ENCODE peak calls at places on chromosome 7, in six cellular contexts. One of them, this sample, is unnamed.

GRCh38 chr7:28984631-28985030 is 26.5 kb upstream of the TRIL start:
- DNase-seq in adrenal gland: peak; percentile 49
- DNase-seq in PC-9: no peak
- DNase-seq in heart left ventricle: peak; percentile 74
- DNase-seq in body of pancreas: no peak
- DNase-seq in colonic mucosa: peak; percentile 31
- DNase-seq in this sample: peak; percentile 24

GRCh38 chr7:135855836-135856235 is 107.2 kb upstream of the FAM180A start:
- DNase-seq in adrenal gland: no peak
- DNase-seq in PC-9: no peak
- DNase-seq in heart left ventricle: no peak
- DNase-seq in body of pancreas: no peak
- DNase-seq in colonic mucosa: no peak
- DNase-seq in this sample: no peak

GRCh38 chr7:112994666-112995065 is 92.0 kb downstream of the GPR85 start:
- DNase-seq in adrenal gland: no peak
- DNase-seq in PC-9: no peak
- DNase-seq in heart left ventricle: no peak
- DNase-seq in body of pancreas: no peak
- DNase-seq in colonic mucosa: no peak
- DNase-seq in this sample: no peak

GRCh38 chr7:38178695-38179344 is 775 bp downstream of the STARD3NL start:
- DNase-seq in adrenal gland: no peak
- DNase-seq in PC-9: no peak
- DNase-seq in heart left ventricle: no peak
- DNase-seq in body of pancreas: no peak
- DNase-seq in colonic mucosa: no peak
- DNase-seq in this sample: no peak

GRCh38 chr7:36651404-36651803 is 72.9 kb downstream of the AOAH start:
- DNase-seq in adrenal gland: no peak
- DNase-seq in PC-9: no peak
- DNase-seq in heart left ventricle: no peak
- DNase-seq in body of pancreas: no peak
- DNase-seq in colonic mucosa: peak; percentile 21
- DNase-seq in this sample: no peak

GRCh38 chr7:1671876-1672451 is 1.9 kb downstream of the ELFN1 start:
- DNase-seq in adrenal gland: no peak
- DNase-seq in PC-9: no peak
- DNase-seq in heart left ventricle: no peak
- DNase-seq in body of pancreas: peak; percentile 11
- DNase-seq in colonic mucosa: no peak
- DNase-seq in this sample: no peak

GRCh38 chr7:156463280-156463679 is 177.3 kb upstream of the RNF32 start:
- DNase-seq in adrenal gland: no peak
- DNase-seq in PC-9: no peak
- DNase-seq in heart left ventricle: no peak
- DNase-seq in body of pancreas: no peak
- DNase-seq in colonic mucosa: no peak
- DNase-seq in this sample: no peak

GRCh38 chr7:97506728-97507127 is 225.2 kb upstream of the TAC1 start:
- DNase-seq in adrenal gland: no peak
- DNase-seq in PC-9: no peak
- DNase-seq in heart left ventricle: no peak
- DNase-seq in body of pancreas: no peak
- DNase-seq in colonic mucosa: no peak
- DNase-seq in this sample: no peak

GRCh38 chr7:2956526-2957368 is 86.9 kb downstream of the CARD11 start:
- DNase-seq in adrenal gland: peak; percentile 33
- DNase-seq in PC-9: peak; percentile 84
- DNase-seq in heart left ventricle: no peak
- DNase-seq in body of pancreas: no peak
- DNase-seq in colonic mucosa: no peak
- DNase-seq in this sample: no peak

GRCh38 chr7:77479536-77480088 is 57.5 kb upstream of the PTPN12 start:
- DNase-seq in adrenal gland: no peak
- DNase-seq in PC-9: peak; percentile 38
- DNase-seq in heart left ventricle: no peak
- DNase-seq in body of pancreas: no peak
- DNase-seq in colonic mucosa: no peak
- DNase-seq in this sample: no peak

GRCh38 chr7:34191041-34191440 is 285.7 kb downstream of the BMPER start:
- DNase-seq in adrenal gland: no peak
- DNase-seq in PC-9: no peak
- DNase-seq in heart left ventricle: no peak
- DNase-seq in body of pancreas: no peak
- DNase-seq in colonic mucosa: no peak
- DNase-seq in this sample: no peak

GRCh38 chr7:18995270-18995671 is 122.2 kb downstream of the TWIST1 start:
- DNase-seq in adrenal gland: no peak
- DNase-seq in PC-9: no peak
- DNase-seq in heart left ventricle: no peak
- DNase-seq in body of pancreas: no peak
- DNase-seq in colonic mucosa: no peak
- DNase-seq in this sample: peak; percentile 66

GRCh38 chr7:74292757-74293576 is 3.8 kb downstream of the CLIP2 start:
- DNase-seq in adrenal gland: no peak
- DNase-seq in PC-9: no peak
- DNase-seq in heart left ventricle: no peak
- DNase-seq in body of pancreas: peak; percentile 81
- DNase-seq in colonic mucosa: peak; percentile 92
- DNase-seq in this sample: no peak

GRCh38 chr7:74289660-74290589 is 718 bp downstream of the CLIP2 start:
- DNase-seq in adrenal gland: no peak
- DNase-seq in PC-9: no peak
- DNase-seq in heart left ventricle: no peak
- DNase-seq in body of pancreas: peak; percentile 54
- DNase-seq in colonic mucosa: peak; percentile 73
- DNase-seq in this sample: no peak

GRCh38 chr7:17153571-17153970 is 144.9 kb upstream of the AHR start:
- DNase-seq in adrenal gland: no peak
- DNase-seq in PC-9: no peak
- DNase-seq in heart left ventricle: no peak
- DNase-seq in body of pancreas: no peak
- DNase-seq in colonic mucosa: no peak
- DNase-seq in this sample: no peak

GRCh38 chr7:157498690-157499089 is 161.9 kb downstream of the DNAJB6 start:
- DNase-seq in adrenal gland: no peak
- DNase-seq in PC-9: no peak
- DNase-seq in heart left ventricle: no peak
- DNase-seq in body of pancreas: no peak
- DNase-seq in colonic mucosa: no peak
- DNase-seq in this sample: no peak

GRCh38 chr7:106215868-106216516 is 68.8 kb downstream of the NAMPT start:
- DNase-seq in adrenal gland: no peak
- DNase-seq in PC-9: no peak
- DNase-seq in heart left ventricle: no peak
- DNase-seq in body of pancreas: no peak
- DNase-seq in colonic mucosa: no peak
- DNase-seq in this sample: no peak

GRCh38 chr7:26081627-26082026 is 70.4 kb upstream of the NFE2L3 start:
- DNase-seq in adrenal gland: no peak
- DNase-seq in PC-9: peak; percentile 18
- DNase-seq in heart left ventricle: no peak
- DNase-seq in body of pancreas: no peak
- DNase-seq in colonic mucosa: peak; percentile 44
- DNase-seq in this sample: no peak

GRCh38 chr7:115851291-115851690 is 179.3 kb downstream of the TFEC start:
- DNase-seq in adrenal gland: no peak
- DNase-seq in PC-9: no peak
- DNase-seq in heart left ventricle: no peak
- DNase-seq in body of pancreas: no peak
- DNase-seq in colonic mucosa: no peak
- DNase-seq in this sample: no peak

GRCh38 chr7:151608031-151608551 is 88.4 kb upstream of the RHEB start:
- DNase-seq in adrenal gland: no peak
- DNase-seq in PC-9: peak; percentile 26
- DNase-seq in heart left ventricle: no peak
- DNase-seq in body of pancreas: no peak
- DNase-seq in colonic mucosa: peak; percentile 62
- DNase-seq in this sample: peak; percentile 36

GRCh38 chr7:91628742-91629141 is 251.8 kb downstream of the MTERF1 start:
- DNase-seq in adrenal gland: no peak
- DNase-seq in PC-9: no peak
- DNase-seq in heart left ventricle: peak; percentile 33
- DNase-seq in body of pancreas: no peak
- DNase-seq in colonic mucosa: no peak
- DNase-seq in this sample: peak; percentile 11

GRCh38 chr7:131501930-131502685 is 54.3 kb downstream of the PODXL start:
- DNase-seq in adrenal gland: no peak
- DNase-seq in PC-9: no peak
- DNase-seq in heart left ventricle: no peak
- DNase-seq in body of pancreas: no peak
- DNase-seq in colonic mucosa: no peak
- DNase-seq in this sample: no peak

GRCh38 chr7:94170836-94171235 is 166.7 kb upstream of the BET1 start:
- DNase-seq in adrenal gland: no peak
- DNase-seq in PC-9: no peak
- DNase-seq in heart left ventricle: no peak
- DNase-seq in body of pancreas: no peak
- DNase-seq in colonic mucosa: no peak
- DNase-seq in this sample: no peak

GRCh38 chr7:135879238-135879637 is 97.9 kb downstream of the MTPN start:
- DNase-seq in adrenal gland: no peak
- DNase-seq in PC-9: no peak
- DNase-seq in heart left ventricle: no peak
- DNase-seq in body of pancreas: no peak
- DNase-seq in colonic mucosa: no peak
- DNase-seq in this sample: no peak

GRCh38 chr7:147146169-147146568 is 1029.6 kb downstream of the CNTNAP2 start:
- DNase-seq in adrenal gland: no peak
- DNase-seq in PC-9: no peak
- DNase-seq in heart left ventricle: no peak
- DNase-seq in body of pancreas: no peak
- DNase-seq in colonic mucosa: no peak
- DNase-seq in this sample: no peak

GRCh38 chr7:122887848-122888247 is 1.6 kb upstream of the CADPS2 start:
- DNase-seq in adrenal gland: no peak
- DNase-seq in PC-9: no peak
- DNase-seq in heart left ventricle: no peak
- DNase-seq in body of pancreas: no peak
- DNase-seq in colonic mucosa: no peak
- DNase-seq in this sample: no peak

DNA sequence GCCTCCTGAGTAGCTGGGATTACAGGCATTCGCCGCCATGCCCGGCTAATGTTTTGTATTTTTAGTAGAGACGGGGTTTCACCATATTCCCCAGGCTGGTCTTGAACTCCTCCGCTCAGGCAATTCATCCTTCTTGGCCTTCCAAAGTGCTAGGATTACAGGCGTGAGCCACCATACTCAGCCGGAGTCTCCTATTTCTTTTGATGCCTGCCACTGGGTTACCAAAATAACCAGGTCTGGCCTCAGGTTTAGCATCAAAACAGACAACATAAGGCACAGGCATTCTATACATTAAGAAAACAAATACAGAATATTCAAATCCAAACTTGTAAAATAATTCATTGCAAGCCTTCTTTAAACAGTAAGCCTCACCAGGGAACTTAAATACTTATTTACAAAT is 289.8 kb upstream of the IMMP2L start:
- DNase-seq in adrenal gland: no peak
- DNase-seq in PC-9: no peak
- DNase-seq in heart left ventricle: no peak
- DNase-seq in body of pancreas: no peak
- DNase-seq in colonic mucosa: no peak
- DNase-seq in this sample: no peak
- H3K4me1 ChIP-seq in adrenal gland: no peaks in the 10 kb centered on the region
- H3K4me1 ChIP-seq in PC-9: no peaks in the 10 kb centered on the region
- H3K4me1 ChIP-seq in heart left ventricle: no peaks in the 10 kb centered on the region
- H3K4me1 ChIP-seq in body of pancreas: peaks cover 7% of the 10 kb centered on the region
- H3K4me1 ChIP-seq in colonic mucosa: peaks cover 7% of the 10 kb centered on the region
- H3K4me1 ChIP-seq in this sample: peaks cover 3% of the 10 kb centered on the region

GRCh38 chr7:44187636-44188416 is 1.4 kb downstream of the GCK start:
- DNase-seq in adrenal gland: no peak
- DNase-seq in PC-9: no peak
- DNase-seq in heart left ventricle: no peak
- DNase-seq in body of pancreas: no peak
- DNase-seq in colonic mucosa: no peak
- DNase-seq in this sample: no peak

GRCh38 chr7:44189286-44189992 is at the start of gene GCK:
- DNase-seq in adrenal gland: no peak
- DNase-seq in PC-9: no peak
- DNase-seq in heart left ventricle: no peak
- DNase-seq in body of pancreas: no peak
- DNase-seq in colonic mucosa: no peak
- DNase-seq in this sample: no peak

GRCh38 chr7:44186736-44187135 is 2.5 kb downstream of the GCK start:
- DNase-seq in adrenal gland: no peak
- DNase-seq in PC-9: no peak
- DNase-seq in heart left ventricle: no peak
- DNase-seq in body of pancreas: no peak
- DNase-seq in colonic mucosa: no peak
- DNase-seq in this sample: no peak

GRCh38 chr7:44189993-44190872 is 994 bp upstream of the GCK start:
- DNase-seq in adrenal gland: no peak
- DNase-seq in PC-9: no peak
- DNase-seq in heart left ventricle: no peak
- DNase-seq in body of pancreas: no peak
- DNase-seq in colonic mucosa: no peak
- DNase-seq in this sample: no peak

GRCh38 chr7:44188480-44189225 is 586 bp downstream of the GCK start:
- DNase-seq in adrenal gland: no peak
- DNase-seq in PC-9: no peak
- DNase-seq in heart left ventricle: no peak
- DNase-seq in body of pancreas: no peak
- DNase-seq in colonic mucosa: no peak
- DNase-seq in this sample: no peak
- H3K4me1 ChIP-seq in adrenal gland: peaks cover 5% of the 10 kb centered on the region
- H3K4me1 ChIP-seq in PC-9: peaks cover 26% of the 10 kb centered on the region
- H3K4me1 ChIP-seq in heart left ventricle: no peaks in the 10 kb centered on the region
- H3K4me1 ChIP-seq in body of pancreas: no peaks in the 10 kb centered on the region
- H3K4me1 ChIP-seq in colonic mucosa: no peaks in the 10 kb centered on the region
- H3K4me1 ChIP-seq in this sample: no peaks in the 10 kb centered on the region

DNA sequence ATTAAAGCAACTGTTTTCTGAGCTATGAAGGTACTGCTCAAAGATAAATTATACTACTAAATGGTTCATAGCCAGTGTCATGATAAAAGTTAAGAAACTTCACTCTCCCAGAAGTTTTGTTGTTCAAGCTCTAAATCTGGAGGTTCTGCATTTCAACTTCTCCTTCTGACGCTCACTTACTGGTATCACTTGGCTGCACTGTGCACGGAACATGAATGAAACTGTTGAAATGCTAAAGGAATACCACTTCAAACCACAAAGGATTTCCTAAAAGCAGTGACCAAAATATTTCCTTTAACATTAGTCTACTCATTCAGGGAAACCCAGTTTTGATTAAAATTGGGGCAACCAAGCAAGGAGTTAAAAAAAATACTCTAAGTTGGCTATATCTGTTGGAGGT is 93.6 kb downstream of the UBE2H start:
- DNase-seq in adrenal gland: peak; percentile 37
- DNase-seq in PC-9: no peak
- DNase-seq in heart left ventricle: no peak
- DNase-seq in body of pancreas: no peak
- DNase-seq in colonic mucosa: no peak
- DNase-seq in this sample: no peak
- H3K4me1 ChIP-seq in adrenal gland: peaks cover 95% of the 10 kb centered on the region
- H3K4me1 ChIP-seq in PC-9: peaks cover 88% of the 10 kb centered on the region
- H3K4me1 ChIP-seq in heart left ventricle: peaks cover 49% of the 10 kb centered on the region
- H3K4me1 ChIP-seq in body of pancreas: peaks cover 94% of the 10 kb centered on the region
- H3K4me1 ChIP-seq in colonic mucosa: no peaks in the 10 kb centered on the region
- H3K4me1 ChIP-seq in this sample: peaks cover 14% of the 10 kb centered on the region

GRCh38 chr7:8178353-8178752 is 83.6 kb downstream of the ICA1 start:
- DNase-seq in adrenal gland: no peak
- DNase-seq in PC-9: no peak
- DNase-seq in heart left ventricle: no peak
- DNase-seq in body of pancreas: no peak
- DNase-seq in colonic mucosa: no peak
- DNase-seq in this sample: no peak
- H3K4me1 ChIP-seq in adrenal gland: peaks cover 21% of the 10 kb centered on the region
- H3K4me1 ChIP-seq in PC-9: no peaks in the 10 kb centered on the region
- H3K4me1 ChIP-seq in heart left ventricle: no peaks in the 10 kb centered on the region
- H3K4me1 ChIP-seq in body of pancreas: peaks cover 3% of the 10 kb centered on the region
- H3K4me1 ChIP-seq in colonic mucosa: no peaks in the 10 kb centered on the region
- H3K4me1 ChIP-seq in this sample: peaks cover 28% of the 10 kb centered on the region

This sample was measured in BE2C.